ENCODE peak calls at places on chromosomes 13 and 19, in eight cellular contexts. Q is GM23338; Y is lung; I is tibial artery; E is CD4-positive, alpha-beta T cell; H is upper lobe of left lung; A is brain microvascular endothelial cell; W is lower lobe of right lung. D is an unnamed sample.

GRCh38 chr13:40058757-40059236 is 403.3 kb downstream of the COG6 start:
- DNase-seq in Q (no peak), Y (no peak), I (no peak), E (no peak), H (no peak), A (no peak), W (no peak), D (no peak)

GRCh38 chr13:41668130-41668757 is 210.9 kb downstream of the RGCC start:
- DNase-seq in Q (peak), Y (peak), I (peak), E (no peak), H (peak), A (peak), W (no peak), D (peak)

GRCh38 chr13:113964251-113964995 is 9.5 kb downstream of the C13orf46 start:
- DNase-seq in Q (no peak), Y (no peak), I (no peak), E (no peak), H (no peak), A (no peak), W (peak), D (no peak)

GRCh38 chr13:52449323-52450011 is 967 bp downstream of the VPS36 start:
- DNase-seq in Q (no peak), Y (no peak), I (no peak), E (no peak), H (no peak), A (no peak), W (no peak), D (no peak)

GRCh38 chr19:48670699-48671455 is 1.9 kb downstream of the NTN5 start:
- DNase-seq in Q (no peak), Y (no peak), I (no peak), E (no peak), H (no peak), A (no peak), W (no peak), D (no peak)

GRCh38 chr19:27779953-27780352 is 1433.0 kb downstream of the UQCRFS1 start:
- DNase-seq in Q (no peak), Y (no peak), I (no peak), E (no peak), H (no peak), A (no peak), W (no peak), D (no peak)

GRCh38 chr13:21014666-21015170 is 46.7 kb downstream of the LATS2 start:
- DNase-seq in Q (no peak), Y (no peak), I (peak), E (no peak), H (no peak), A (peak), W (no peak), D (peak)

GRCh38 chr19:2478324-2478755 is 2.4 kb downstream of the GADD45B start:
- DNase-seq in Q (peak), Y (peak), I (peak), E (peak), H (peak), A (no peak), W (peak), D (peak)

GRCh38 chr19:30722236-30722635 is 350.1 kb downstream of the ZNF536 start:
- DNase-seq in Q (no peak), Y (no peak), I (no peak), E (no peak), H (no peak), A (no peak), W (no peak), D (no peak)

GRCh38 chr19:13781547-13781946 is 7.3 kb downstream of the C19orf53 start:
- DNase-seq in Q (peak), Y (peak), I (peak), E (no peak), H (peak), A (peak), W (peak), D (peak)

GRCh38 chr19:58003153-58003828 is 671 bp upstream of the ZNF606 start:
- DNase-seq in Q (peak), Y (no peak), I (no peak), E (no peak), H (no peak), A (no peak), W (no peak), D (no peak)

GRCh38 chr19:12801466-12802266 is at the start of the genes PRDX2 and THSD8:
- DNase-seq in Q (peak), Y (peak), I (peak), E (peak), H (peak), A (no peak), W (peak), D (peak)

GRCh38 chr19:45211751-45212381 is 33.3 kb downstream of the BLOC1S3 start:
- DNase-seq in Q (no peak), Y (peak), I (no peak), E (no peak), H (peak), A (no peak), W (peak), D (peak)

GRCh38 chr19:45216677-45217076 is 28.5 kb downstream of the EXOC3L2 start:
- DNase-seq in Q (no peak), Y (no peak), I (no peak), E (no peak), H (no peak), A (no peak), W (no peak), D (no peak)

GRCh38 chr19:45217193-45217956 is 27.8 kb downstream of the EXOC3L2 start:
- DNase-seq in Q (peak), Y (no peak), I (no peak), E (no peak), H (no peak), A (no peak), W (no peak), D (no peak)

GRCh38 chr19:45215391-45216191 is 29.6 kb downstream of the EXOC3L2 start:
- DNase-seq in Q (peak), Y (peak), I (no peak), E (no peak), H (peak), A (no peak), W (peak), D (no peak)

GRCh38 chr19:45213031-45213430 is 32.2 kb downstream of the EXOC3L2 start:
- DNase-seq in Q (peak), Y (no peak), I (no peak), E (no peak), H (no peak), A (no peak), W (no peak), D (no peak)
- H3K27ac ChIP-seq in Q (no peak), Y (peak), I (no peak), E (no peak), H (peak), A (no peak), W (no peak), D (no peak)

DNA sequence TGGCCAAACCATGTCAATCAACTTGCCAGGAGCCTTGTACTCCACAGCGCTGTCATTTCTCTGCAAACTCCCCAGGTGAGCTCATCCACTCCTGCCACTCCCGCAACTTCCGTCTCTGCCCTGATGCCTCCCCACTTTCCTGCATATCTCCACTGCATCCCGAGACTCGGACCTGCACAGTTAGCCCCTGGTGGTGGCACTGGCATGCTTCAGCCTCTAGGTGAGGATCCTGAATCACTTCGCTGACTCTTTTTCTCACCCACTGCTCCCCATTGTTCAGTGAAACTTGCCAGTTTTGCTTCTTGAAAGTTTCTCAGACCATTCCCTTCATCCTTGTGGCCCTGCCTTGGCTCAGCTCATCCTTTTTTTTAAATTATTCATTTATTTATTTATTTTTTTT is 3.4 kb upstream of the CTU1 start:
- DNase-seq in Q (peak), Y (no peak), I (no peak), E (no peak), H (no peak), A (no peak), W (no peak), D (no peak)
- TF ChIP-seq CTCF in Q (peak), Y (no peak), I (no peak), E (no peak), H (no peak), A (peak), W (no peak), D (no peak)

DNA sequence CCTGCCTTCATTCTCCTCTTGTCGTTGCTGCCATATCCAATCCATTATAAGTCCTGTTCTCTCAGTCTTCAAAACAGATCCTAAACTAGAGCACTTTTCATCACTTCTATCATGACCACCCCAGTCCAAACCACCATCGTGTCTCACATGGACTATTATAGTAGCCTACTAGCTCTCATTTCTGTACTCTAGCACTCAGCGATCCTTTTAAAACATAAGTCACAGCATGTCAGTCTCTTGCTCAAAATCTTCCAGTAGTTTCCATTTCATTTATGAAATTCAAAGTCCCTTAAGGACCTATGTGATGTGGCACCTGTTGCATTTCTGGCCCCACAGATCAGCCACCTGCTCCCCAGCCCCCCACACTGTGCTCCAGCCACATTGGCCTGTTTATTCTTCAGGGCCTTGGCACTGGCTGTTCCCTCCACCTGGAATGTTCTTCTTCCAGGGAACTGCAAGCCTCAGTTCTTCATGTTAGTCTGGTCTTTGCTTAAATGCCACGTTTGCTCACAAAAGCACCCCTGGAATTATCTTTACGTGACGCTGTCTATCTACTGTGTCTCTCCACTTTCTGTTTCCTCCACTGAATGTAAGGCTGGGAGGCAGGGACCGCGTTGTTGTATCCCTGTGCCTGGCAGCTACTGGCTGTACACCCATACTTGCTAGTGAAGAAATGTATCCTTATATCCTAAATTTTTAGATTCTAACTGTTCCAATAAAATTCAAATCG is 64.3 kb downstream of the MBNL2 start:
- DNase-seq in Q (no peak), Y (no peak), I (no peak), E (no peak), H (no peak), A (no peak), W (no peak), D (no peak)
- H3K27ac ChIP-seq in Q (no peak), Y (no peak), I (no peak), E (no peak), H (no peak), A (no peak), W (no peak), D (no peak)

DNA sequence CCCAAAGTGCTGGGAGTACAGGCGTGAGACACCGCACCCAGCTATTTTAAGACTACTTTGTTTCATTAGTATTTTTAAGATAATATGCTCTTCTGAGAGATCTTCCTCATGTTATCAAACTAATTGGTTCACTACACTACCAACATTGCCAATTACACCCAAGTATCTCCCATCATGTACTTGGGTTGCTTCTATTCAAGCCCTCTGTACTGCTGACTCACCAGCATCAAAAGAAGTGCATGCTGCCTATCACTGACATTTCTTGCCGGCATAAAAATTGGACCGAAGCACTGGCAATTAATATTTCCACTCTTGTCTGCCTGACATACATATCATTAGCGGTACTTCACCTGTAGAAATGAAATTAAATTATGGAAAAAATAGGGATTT is 164.2 kb upstream of the NBEA start:
- DNase-seq in Q (no peak), Y (no peak), I (no peak), E (no peak), H (no peak), A (no peak), W (no peak), D (no peak)
- TF ChIP-seq CTCF in Q (no peak), Y (no peak), I (no peak), E (no peak), H (no peak), A (no peak), W (no peak), D (no peak)

GRCh38 chr13:79455331-79455730 is 25.6 kb upstream of the NDFIP2 start:
- DNase-seq in Q (no peak), Y (no peak), I (no peak), E (no peak), H (no peak), A (peak), W (no peak), D (no peak)
- H3K27ac ChIP-seq in Q (no peak), Y (no peak), I (no peak), E (no peak), H (no peak), A (peak), W (no peak), D (no peak)